ENCODE peak calls at places on chromosome 9, in six cellular contexts. H, S, J, U, M and Q are unnamed samples.
A peak's percentile ranks its signal among the peaks of the same experiment; 100 is the strongest.

GRCh38 chr9:21711504-21711903 is 90.9 kb upstream of the MTAP start:
- DNase-seq in H (no peak), S (no peak), J (no peak), U (no peak), M (no peak), Q (no peak)

GRCh38 chr9:85040141-85040540 is 370.6 kb downstream of the NTRK2 start:
- DNase-seq in H (no peak), S (no peak), J (no peak), U (no peak), M (no peak), Q (no peak)

GRCh38 chr9:127835930-127836586 is 18.4 kb downstream of the ENG start:
- DNase-seq in H (peak; percentile 42), S (no peak), J (peak; percentile 72), U (peak; percentile 47), M (no peak), Q (peak; percentile 35)

GRCh38 chr9:131951905-131952304 is 127.8 kb downstream of the MED27 start:
- DNase-seq in H (no peak), S (no peak), J (no peak), U (no peak), M (peak; percentile 88), Q (peak; percentile 9)

GRCh38 chr9:87179556-87180340 is 232.4 kb upstream of the GAS1 start:
- DNase-seq in H (no peak), S (no peak), J (no peak), U (no peak), M (no peak), Q (no peak)

GRCh38 chr9:18141681-18142080 is 332.3 kb upstream of the ADAMTSL1 start:
- DNase-seq in H (no peak), S (no peak), J (no peak), U (no peak), M (no peak), Q (no peak)

GRCh38 chr9:135132008-135132407 is 44.5 kb downstream of the OLFM1 start:
- DNase-seq in H (no peak), S (no peak), J (no peak), U (no peak), M (no peak), Q (no peak)

GRCh38 chr9:115118471-115119156 is 657 bp upstream of the TNC start:
- DNase-seq in H (peak; percentile 83), S (peak; percentile 95), J (peak; percentile 73), U (peak; percentile 48), M (peak; percentile 82), Q (peak; percentile 70)

GRCh38 chr9:34651286-34651685 is 699 bp upstream of the IL11RA start:
- DNase-seq in H (peak; percentile 48), S (no peak), J (peak; percentile 62), U (peak; percentile 47), M (peak; percentile 76), Q (no peak)

GRCh38 chr9:90038778-90039177 is 434.0 kb downstream of the GADD45G start:
- DNase-seq in H (no peak), S (no peak), J (no peak), U (no peak), M (no peak), Q (no peak)

GRCh38 chr9:84670106-84670800 is 724 bp downstream of the NTRK2 start:
- DNase-seq in H (peak; percentile 26), S (no peak), J (no peak), U (no peak), M (peak; percentile 70), Q (no peak)

GRCh38 chr9:73565833-73566465 is 414.3 kb downstream of the ANXA1 start:
- DNase-seq in H (peak; percentile 61), S (no peak), J (no peak), U (no peak), M (no peak), Q (no peak)

GRCh38 chr9:4382722-4383317 is 83.0 kb upstream of the GLIS3 start:
- DNase-seq in H (peak; percentile 46), S (no peak), J (no peak), U (no peak), M (no peak), Q (no peak)

GRCh38 chr9:111961011-111961410 is 64.4 kb downstream of the UGCG start:
- DNase-seq in H (no peak), S (no peak), J (no peak), U (no peak), M (no peak), Q (no peak)

GRCh38 chr9:33988219-33988890 is 60.3 kb downstream of the UBAP2 start:
- DNase-seq in H (no peak), S (no peak), J (no peak), U (no peak), M (no peak), Q (no peak)

GRCh38 chr9:123335227-123335985 is 20.6 kb upstream of the CRB2 start:
- DNase-seq in H (peak; percentile 89), S (peak; percentile 24), J (no peak), U (no peak), M (no peak), Q (peak; percentile 27)

GRCh38 chr9:76090330-76090729 is 199.9 kb downstream of the PCSK5 start:
- DNase-seq in H (no peak), S (no peak), J (no peak), U (no peak), M (no peak), Q (no peak)

GRCh38 chr9:31969552-31969951 is 414.9 kb upstream of the ACO1 start:
- DNase-seq in H (no peak), S (no peak), J (no peak), U (no peak), M (no peak), Q (no peak)

GRCh38 chr9:112080831-112081542 is 94.1 kb downstream of the SUSD1 start:
- DNase-seq in H (no peak), S (no peak), J (no peak), U (no peak), M (no peak), Q (no peak)

GRCh38 chr9:132348676-132349075 is 6.1 kb downstream of the SETX start:
- DNase-seq in H (no peak), S (no peak), J (no peak), U (no peak), M (no peak), Q (no peak)

GRCh38 chr9:111913159-111913558 is 16.5 kb downstream of the UGCG start:
- DNase-seq in H (no peak), S (no peak), J (no peak), U (no peak), M (no peak), Q (no peak)

GRCh38 chr9:89808801-89809200 is 204.0 kb downstream of the GADD45G start:
- DNase-seq in H (no peak), S (no peak), J (no peak), U (no peak), M (peak; percentile 51), Q (no peak)

GRCh38 chr9:132249123-132249522 is 87.3 kb downstream of the NTNG2 start:
- DNase-seq in H (no peak), S (no peak), J (no peak), U (no peak), M (no peak), Q (no peak)

GRCh38 chr9:132182609-132183073 is 20.8 kb downstream of the NTNG2 start:
- DNase-seq in H (no peak), S (no peak), J (peak; percentile 29), U (no peak), M (no peak), Q (no peak)

GRCh38 chr9:109098221-109098959 is 21.4 kb downstream of the TMEM245 start:
- DNase-seq in H (peak; percentile 40), S (no peak), J (no peak), U (no peak), M (no peak), Q (peak; percentile 55)

GRCh38 chr9:115209601-115210306 is 91.8 kb upstream of the TNC start:
- DNase-seq in H (peak; percentile 45), S (no peak), J (no peak), U (no peak), M (no peak), Q (no peak)

GRCh38 chr9:29697011-29697410 is 2123.7 kb upstream of the C9orf72 start:
- DNase-seq in H (no peak), S (no peak), J (no peak), U (no peak), M (no peak), Q (no peak)

GRCh38 chr9:29691145-29691544 is 2117.9 kb upstream of the C9orf72 start:
- DNase-seq in H (no peak), S (no peak), J (no peak), U (no peak), M (no peak), Q (no peak)

GRCh38 chr9:29691758-29692407 is 2118.6 kb upstream of the C9orf72 start:
- DNase-seq in H (peak; percentile 16), S (no peak), J (no peak), U (no peak), M (no peak), Q (no peak)
- TF ChIP-seq CTCF in H (peak; percentile 25), S (no peak), J (no peak), U (no peak), M (no peak), Q (no peak)

DNA sequence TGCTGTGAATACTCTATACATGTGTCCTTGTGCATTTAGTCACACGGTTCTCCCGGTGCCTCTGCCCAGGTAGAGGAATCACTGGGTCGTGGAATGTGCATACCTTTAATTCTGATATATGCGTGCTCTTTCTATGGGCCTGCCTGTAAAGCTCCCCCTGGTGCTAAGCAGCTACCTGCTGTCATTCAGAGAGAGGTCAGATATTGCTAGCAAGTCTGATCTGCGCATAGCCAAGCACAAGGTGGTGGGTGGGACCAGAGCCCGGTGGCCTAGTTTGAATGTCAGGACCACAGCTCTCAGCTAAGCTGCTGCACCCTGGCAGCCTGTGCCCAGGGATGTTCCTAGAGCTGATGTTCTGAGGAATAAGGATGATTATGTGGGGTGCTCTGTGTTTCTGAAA is 33.4 kb downstream of the TJP2 start:
- DNase-seq in H (peak; percentile 19), S (no peak), J (no peak), U (no peak), M (no peak), Q (no peak)
- TF ChIP-seq CTCF in H (peak; percentile 7), S (no peak), J (no peak), U (no peak), M (no peak), Q (no peak)

DNA sequence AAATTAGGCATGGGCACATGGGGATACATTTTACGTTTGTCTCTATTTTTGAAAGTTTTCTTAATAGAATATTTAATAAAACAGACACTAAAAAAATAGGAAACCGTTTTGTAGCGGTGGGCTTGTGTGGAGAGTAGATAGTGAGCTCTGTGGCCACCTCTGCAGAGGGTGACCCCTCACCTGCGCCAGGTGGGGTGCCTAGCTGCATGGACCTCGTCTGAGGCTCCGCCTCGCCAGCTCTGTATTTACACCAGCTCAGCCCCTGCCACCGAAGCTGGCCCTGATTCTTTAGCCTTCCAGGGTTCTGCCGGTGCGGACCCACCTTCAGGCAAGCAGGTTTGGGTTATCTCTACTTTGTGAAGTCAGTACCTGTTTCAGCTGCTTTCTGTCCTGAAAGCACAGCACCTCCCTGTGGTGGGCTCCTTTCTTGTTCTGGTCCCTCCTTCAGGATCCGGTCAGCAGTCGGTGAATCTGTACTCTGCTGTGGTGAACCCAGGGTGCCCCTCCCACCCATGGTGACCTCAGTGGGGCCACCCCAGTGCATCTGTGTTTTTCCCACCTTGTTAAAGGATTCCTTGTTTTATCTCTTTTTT is 105.2 kb upstream of the CACNA1B start:
- DNase-seq in H (no peak), S (no peak), J (no peak), U (no peak), M (no peak), Q (no peak)
- TF ChIP-seq CTCF in H (peak; percentile 13), S (no peak), J (no peak), U (no peak), M (no peak), Q (no peak)

DNA sequence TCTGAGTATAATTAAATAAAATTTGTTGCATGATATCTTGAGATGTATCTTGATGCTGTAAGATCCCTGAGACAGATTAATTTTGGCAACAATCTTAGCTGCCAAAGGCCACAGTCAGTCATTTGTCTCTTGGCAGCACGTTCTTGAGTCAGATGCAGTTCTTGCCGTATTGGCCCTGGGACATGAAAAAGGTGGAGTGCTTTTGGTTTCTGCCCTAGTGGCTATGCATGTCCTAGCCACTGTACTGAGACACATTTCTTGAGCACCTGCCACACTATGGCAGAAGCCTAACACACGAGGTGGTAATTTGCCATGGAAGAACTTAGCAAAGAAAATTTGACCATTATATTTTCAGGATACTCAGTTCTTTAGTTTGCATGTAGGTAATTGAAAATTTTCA is 45.0 kb upstream of the PHF2 start:
- DNase-seq in H (no peak), S (no peak), J (no peak), U (no peak), M (no peak), Q (no peak)
- TF ChIP-seq CTCF in H (no peak), S (no peak), J (no peak), U (peak; percentile 41), M (no peak), Q (no peak)